ENCODE peak calls at places on chromosomes 16 and 17, in four cellular contexts. O, F, U and E are unnamed samples.

GRCh38 chr16:11783319-11784047 is 13.6 kb downstream of the ZC3H7A start:
- DNase-seq in O (peak), F (no peak), U (peak), E (peak)

GRCh38 chr16:47965439-47965838 is 190.4 kb downstream of the ABCC12 start:
- DNase-seq in O (peak), F (no peak), U (no peak), E (no peak)

GRCh38 chr17:50919321-50920040 is 53.3 kb upstream of the TOB1 start:
- DNase-seq in O (peak), F (peak), U (peak), E (peak)

GRCh38 chr17:11682646-11683045 is 84.4 kb downstream of the DNAH9 start:
- DNase-seq in O (no peak), F (no peak), U (no peak), E (no peak)

GRCh38 chr16:85683363-85683762 is 5.4 kb downstream of the GINS2 start:
- DNase-seq in O (no peak), F (no peak), U (no peak), E (no peak)

GRCh38 chr17:51499906-51500305 is 239.6 kb downstream of the UTP18 start:
- DNase-seq in O (no peak), F (no peak), U (no peak), E (no peak)

GRCh38 chr16:21638573-21638975 is 13.8 kb downstream of the IGSF6 start:
- DNase-seq in O (peak), F (no peak), U (no peak), E (no peak)

GRCh38 chr16:11078812-11079459 is 134.6 kb downstream of the CLEC16A start:
- DNase-seq in O (peak), F (peak), U (no peak), E (no peak)

GRCh38 chr17:68399638-68400403 is 57.5 kb downstream of the WIPI1 start:
- DNase-seq in O (peak), F (no peak), U (peak), E (no peak)

GRCh38 chr16:67104061-67104460 is 5.7 kb upstream of the PHAF1 start:
- DNase-seq in O (peak), F (no peak), U (no peak), E (no peak)

GRCh38 chr16:70696368-70696767 is 10.5 kb upstream of the MTSS2 start:
- DNase-seq in O (no peak), F (no peak), U (no peak), E (no peak)